ENCODE peak calls at places on chromosome 13, in eight cellular contexts. Q is neural progenitor cell; W is central memory CD4-positive, alpha-beta T cell; R is HT1080; S is effector memory CD4-positive, alpha-beta T cell; N is anterior cingulate cortex; K is amygdala; M is lower leg skin. T is an unnamed sample.

GRCh38 chr13:39457274-39457673 is 145.7 kb downstream of the LHFPL6 start:
- DNase-seq in Q (no peak), W (no peak), R (no peak), S (no peak), N (no peak), K (no peak), M (no peak), T (no peak)

GRCh38 chr13:59734393-59734792 is 429.3 kb downstream of the DIAPH3 start:
- DNase-seq in Q (peak), W (no peak), R (no peak), S (no peak), N (no peak), K (no peak), M (no peak), T (no peak)

GRCh38 chr13:20702945-20703784 is at the start of gene IL17D:
- DNase-seq in Q (peak), W (peak), R (no peak), S (no peak), N (no peak), K (no peak), M (no peak), T (no peak)

GRCh38 chr13:50340146-50340545 is 324.9 kb downstream of the KCNRG start:
- DNase-seq in Q (peak), W (no peak), R (no peak), S (no peak), N (no peak), K (no peak), M (no peak), T (no peak)

GRCh38 chr13:66635526-66635925 is 594.6 kb downstream of the PCDH9 start:
- DNase-seq in Q (no peak), W (no peak), R (peak), S (no peak), N (no peak), K (no peak), M (no peak), T (no peak)

GRCh38 chr13:76928456-76928855 is 19.9 kb upstream of the ACOD1 start:
- DNase-seq in Q (no peak), W (no peak), R (no peak), S (no peak), N (no peak), K (no peak), M (no peak), T (no peak)

GRCh38 chr13:33723365-33723764 is 94.6 kb upstream of the RFC3 start:
- DNase-seq in Q (no peak), W (no peak), R (no peak), S (no peak), N (no peak), K (no peak), M (no peak), T (no peak)

GRCh38 chr13:97284558-97284957 is 62.4 kb downstream of the MBNL2 start:
- DNase-seq in Q (no peak), W (no peak), R (no peak), S (no peak), N (no peak), K (no peak), M (no peak), T (no peak)

GRCh38 chr13:83620535-83621220 is 261.6 kb downstream of the SLITRK1 start:
- DNase-seq in Q (no peak), W (no peak), R (peak), S (no peak), N (no peak), K (no peak), M (no peak), T (no peak)

GRCh38 chr13:58876473-58876872 is 1244.9 kb downstream of the PCDH17 start:
- DNase-seq in Q (no peak), W (no peak), R (no peak), S (no peak), N (no peak), K (no peak), M (no peak), T (no peak)

GRCh38 chr13:31818236-31818635 is 78.9 kb downstream of the RXFP2 start:
- DNase-seq in Q (no peak), W (no peak), R (peak), S (no peak), N (no peak), K (no peak), M (no peak), T (no peak)

GRCh38 chr13:91381371-91381770 is 17.1 kb upstream of the GPC5 start:
- DNase-seq in Q (peak), W (no peak), R (peak), S (no peak), N (peak), K (no peak), M (no peak), T (no peak)

GRCh38 chr13:50401721-50402510 is 386.7 kb downstream of the KCNRG start:
- DNase-seq in Q (no peak), W (no peak), R (peak), S (no peak), N (no peak), K (no peak), M (no peak), T (no peak)

GRCh38 chr13:49248433-49249002 is 793 bp downstream of the CDADC1 start:
- DNase-seq in Q (peak), W (peak), R (no peak), S (no peak), N (no peak), K (no peak), M (no peak), T (no peak)

GRCh38 chr13:43981091-43981490 is 101.4 kb downstream of the LACC1 start:
- DNase-seq in Q (peak), W (no peak), R (peak), S (no peak), N (no peak), K (no peak), M (no peak), T (no peak)

GRCh38 chr13:44181938-44182337 is 191.7 kb upstream of the SERP2 start:
- DNase-seq in Q (no peak), W (no peak), R (peak), S (no peak), N (no peak), K (no peak), M (no peak), T (no peak)

GRCh38 chr13:41271456-41272285 is 8.3 kb upstream of the MTRF1 start:
- DNase-seq in Q (no peak), W (no peak), R (no peak), S (no peak), N (no peak), K (no peak), M (no peak), T (no peak)

GRCh38 chr13:93226065-93226622 is 463 bp upstream of the GPC6 start:
- DNase-seq in Q (no peak), W (no peak), R (peak), S (no peak), N (no peak), K (no peak), M (no peak), T (no peak)

GRCh38 chr13:110949628-110950027 is 34.8 kb upstream of the ANKRD10 start:
- DNase-seq in Q (no peak), W (no peak), R (no peak), S (no peak), N (no peak), K (no peak), M (no peak), T (no peak)

GRCh38 chr13:106083620-106084350 is 451.7 kb downstream of the EFNB2 start:
- DNase-seq in Q (peak), W (no peak), R (peak), S (no peak), N (peak), K (peak), M (no peak), T (no peak)

GRCh38 chr13:50170447-50171037 is 155.3 kb downstream of the KCNRG start:
- DNase-seq in Q (no peak), W (no peak), R (no peak), S (no peak), N (no peak), K (no peak), M (no peak), T (no peak)

GRCh38 chr13:39952244-39953233 is 297.1 kb downstream of the COG6 start:
- DNase-seq in Q (no peak), W (no peak), R (peak), S (no peak), N (no peak), K (no peak), M (no peak), T (no peak)

GRCh38 chr13:34555988-34556387 is 386.1 kb upstream of the NBEA start:
- DNase-seq in Q (peak), W (no peak), R (no peak), S (no peak), N (no peak), K (no peak), M (no peak), T (no peak)

GRCh38 chr13:111662451-111662850 is 342.0 kb downstream of the TEX29 start:
- DNase-seq in Q (no peak), W (no peak), R (no peak), S (no peak), N (no peak), K (no peak), M (no peak), T (no peak)

GRCh38 chr13:41427700-41428099 is 29.6 kb upstream of the RGCC start:
- DNase-seq in Q (no peak), W (no peak), R (no peak), S (no peak), N (no peak), K (no peak), M (no peak), T (no peak)

T was measured in T1000.